ENCODE peak calls at places on chromosomes 7 and 10, in seven cellular contexts. One of them, this sample, is unnamed.

GRCh38 chr7:149664666-149665065 is 108.7 kb downstream of the ZNF467 start:
- DNase-seq in HuH-7.5: no peak
- DNase-seq in GM06990: no peak
- DNase-seq in neuronal stem cell: no peak
- DNase-seq in CD4-positive, alpha-beta memory T cell: no peak
- DNase-seq in M059J: no peak
- DNase-seq in prostate gland: no peak
- DNase-seq in this sample: no peak

GRCh38 chr7:112207106-112207592 is 654 bp downstream of the ZNF277 start:
- DNase-seq in HuH-7.5: peak; percentile 47
- DNase-seq in GM06990: no peak
- DNase-seq in neuronal stem cell: no peak
- DNase-seq in CD4-positive, alpha-beta memory T cell: peak; percentile 6
- DNase-seq in M059J: peak; percentile 33
- DNase-seq in prostate gland: no peak
- DNase-seq in this sample: no peak

GRCh38 chr7:101421123-101421522 is 58.4 kb downstream of the COL26A1 start:
- DNase-seq in HuH-7.5: no peak
- DNase-seq in GM06990: no peak
- DNase-seq in neuronal stem cell: no peak
- DNase-seq in CD4-positive, alpha-beta memory T cell: no peak
- DNase-seq in M059J: no peak
- DNase-seq in prostate gland: no peak
- DNase-seq in this sample: no peak

GRCh38 chr10:60114765-60115586 is 208.6 kb upstream of the CCDC6 start:
- DNase-seq in HuH-7.5: no peak
- DNase-seq in GM06990: peak; percentile 18
- DNase-seq in neuronal stem cell: peak; percentile 31
- DNase-seq in CD4-positive, alpha-beta memory T cell: peak; percentile 27
- DNase-seq in M059J: peak; percentile 58
- DNase-seq in prostate gland: no peak
- DNase-seq in this sample: peak; percentile 72

GRCh38 chr7:16044620-16045019 is 358.1 kb upstream of the MEOX2 start:
- DNase-seq in HuH-7.5: no peak
- DNase-seq in GM06990: no peak
- DNase-seq in neuronal stem cell: no peak
- DNase-seq in CD4-positive, alpha-beta memory T cell: no peak
- DNase-seq in M059J: no peak
- DNase-seq in prostate gland: no peak
- DNase-seq in this sample: no peak

GRCh38 chr10:70174058-70174741 is 3.9 kb upstream of the SAR1A start:
- DNase-seq in HuH-7.5: no peak
- DNase-seq in GM06990: peak; percentile 31
- DNase-seq in neuronal stem cell: no peak
- DNase-seq in CD4-positive, alpha-beta memory T cell: peak; percentile 58
- DNase-seq in M059J: peak; percentile 54
- DNase-seq in prostate gland: no peak
- DNase-seq in this sample: no peak

GRCh38 chr7:122430710-122431109 is 126.2 kb upstream of the FEZF1 start:
- DNase-seq in HuH-7.5: no peak
- DNase-seq in GM06990: no peak
- DNase-seq in neuronal stem cell: no peak
- DNase-seq in CD4-positive, alpha-beta memory T cell: no peak
- DNase-seq in M059J: peak; percentile 2
- DNase-seq in prostate gland: no peak
- DNase-seq in this sample: peak; percentile 45

GRCh38 chr7:132065193-132065972 is 509.0 kb upstream of the PODXL start:
- DNase-seq in HuH-7.5: no peak
- DNase-seq in GM06990: no peak
- DNase-seq in neuronal stem cell: no peak
- DNase-seq in CD4-positive, alpha-beta memory T cell: no peak
- DNase-seq in M059J: peak; percentile 99
- DNase-seq in prostate gland: no peak
- DNase-seq in this sample: no peak

GRCh38 chr10:114682532-114682931 is 24.5 kb upstream of the ABLIM1 start:
- DNase-seq in HuH-7.5: no peak
- DNase-seq in GM06990: no peak
- DNase-seq in neuronal stem cell: no peak
- DNase-seq in CD4-positive, alpha-beta memory T cell: no peak
- DNase-seq in M059J: peak; percentile 27
- DNase-seq in prostate gland: no peak
- DNase-seq in this sample: peak; percentile 27

GRCh38 chr10:103067951-103068350 is 125.1 kb downstream of the NT5C2 start:
- DNase-seq in HuH-7.5: no peak
- DNase-seq in GM06990: no peak
- DNase-seq in neuronal stem cell: no peak
- DNase-seq in CD4-positive, alpha-beta memory T cell: no peak
- DNase-seq in M059J: no peak
- DNase-seq in prostate gland: no peak
- DNase-seq in this sample: no peak

GRCh38 chr10:49331431-49331830 is 32.5 kb downstream of the C10orf71 start:
- DNase-seq in HuH-7.5: no peak
- DNase-seq in GM06990: no peak
- DNase-seq in neuronal stem cell: no peak
- DNase-seq in CD4-positive, alpha-beta memory T cell: no peak
- DNase-seq in M059J: no peak
- DNase-seq in prostate gland: no peak
- DNase-seq in this sample: no peak